ENCODE peak calls at places on chromosomes 11 and 22, in six cellular contexts. One of them, this sample, is unnamed.

GRCh38 chr22:32710896-32711295 is 90.6 kb upstream of the TIMP3 start:
- DNase-seq in lung: no peak
- DNase-seq in MCF 10A: no peak
- DNase-seq in cardiac muscle cell: no peak
- DNase-seq in GM13977: no peak
- DNase-seq in heart left ventricle: no peak
- DNase-seq in this sample: no peak

GRCh38 chr22:17878970-17879369 is 104.7 kb upstream of the BID start:
- DNase-seq in heart left ventricle: no peak
- DNase-seq in lung: no peak
- DNase-seq in cardiac muscle cell: no peak
- DNase-seq in GM13977: no peak
- DNase-seq in MCF 10A: no peak
- DNase-seq in this sample: no peak

GRCh38 chr11:96389604-96390402 is at the start of the genes CCDC82 and JRKL:
- DNase-seq in heart left ventricle: peak
- DNase-seq in cardiac muscle cell: peak
- DNase-seq in MCF 10A: peak
- DNase-seq in GM13977: peak
- DNase-seq in lung: peak
- DNase-seq in this sample: peak

GRCh38 chr22:39173787-39174497 is 21.5 kb upstream of the CBX7 start:
- DNase-seq in heart left ventricle: no peak
- DNase-seq in GM13977: no peak
- DNase-seq in lung: no peak
- DNase-seq in MCF 10A: no peak
- DNase-seq in cardiac muscle cell: peak
- DNase-seq in this sample: no peak

GRCh38 chr11:19380375-19380774 is 139.6 kb upstream of the E2F8 start:
- DNase-seq in GM13977: no peak
- DNase-seq in lung: no peak
- DNase-seq in MCF 10A: peak
- DNase-seq in heart left ventricle: no peak
- DNase-seq in cardiac muscle cell: peak
- DNase-seq in this sample: peak

GRCh38 chr11:60932605-60933346 is 8.5 kb downstream of the TMEM132A start:
- DNase-seq in MCF 10A: no peak
- DNase-seq in GM13977: no peak
- DNase-seq in lung: no peak
- DNase-seq in heart left ventricle: no peak
- DNase-seq in cardiac muscle cell: no peak
- DNase-seq in this sample: no peak

GRCh38 chr22:37807410-37808293 is at the start of gene GCAT:
- DNase-seq in heart left ventricle: peak
- DNase-seq in lung: peak
- DNase-seq in GM13977: peak
- DNase-seq in cardiac muscle cell: peak
- DNase-seq in MCF 10A: peak
- DNase-seq in this sample: peak

GRCh38 chr11:125128450-125128849 is 17.0 kb upstream of the TMEM218 start:
- DNase-seq in lung: no peak
- DNase-seq in cardiac muscle cell: peak
- DNase-seq in MCF 10A: peak
- DNase-seq in heart left ventricle: no peak
- DNase-seq in GM13977: no peak
- DNase-seq in this sample: peak

GRCh38 chr22:50613291-50613981 is 12.8 kb downstream of the MAPK8IP2 start:
- DNase-seq in MCF 10A: no peak
- DNase-seq in GM13977: no peak
- DNase-seq in lung: peak
- DNase-seq in cardiac muscle cell: peak
- DNase-seq in heart left ventricle: peak
- DNase-seq in this sample: no peak

GRCh38 chr11:116563028-116563712 is 209.6 kb downstream of the BUD13 start:
- DNase-seq in heart left ventricle: no peak
- DNase-seq in MCF 10A: peak
- DNase-seq in cardiac muscle cell: no peak
- DNase-seq in lung: peak
- DNase-seq in GM13977: no peak
- DNase-seq in this sample: no peak

GRCh38 chr22:27597703-27598444 is 203.7 kb downstream of the MN1 start:
- DNase-seq in cardiac muscle cell: peak
- DNase-seq in heart left ventricle: no peak
- DNase-seq in MCF 10A: peak
- DNase-seq in GM13977: no peak
- DNase-seq in lung: no peak
- DNase-seq in this sample: peak
- TF ChIP-seq CTCF in cardiac muscle cell: no peak
- TF ChIP-seq CTCF in heart left ventricle: no peak
- TF ChIP-seq CTCF in MCF 10A: no peak
- TF ChIP-seq CTCF in GM13977: no peak
- TF ChIP-seq CTCF in lung: no peak
- TF ChIP-seq CTCF in this sample: no peak

GRCh38 chr22:41957941-41958556 is 6.1 kb downstream of the SMIM45 start:
- DNase-seq in heart left ventricle: no peak
- DNase-seq in MCF 10A: no peak
- DNase-seq in cardiac muscle cell: no peak
- DNase-seq in GM13977: no peak
- DNase-seq in lung: no peak
- DNase-seq in this sample: no peak
- TF ChIP-seq CTCF in heart left ventricle: peak
- TF ChIP-seq CTCF in MCF 10A: no peak
- TF ChIP-seq CTCF in cardiac muscle cell: no peak
- TF ChIP-seq CTCF in GM13977: no peak
- TF ChIP-seq CTCF in lung: no peak
- TF ChIP-seq CTCF in this sample: no peak

GRCh38 chr11:71343828-71344400 is 91.5 kb upstream of the SHANK2 start:
- DNase-seq in MCF 10A: no peak
- DNase-seq in lung: no peak
- DNase-seq in heart left ventricle: no peak
- DNase-seq in GM13977: no peak
- DNase-seq in cardiac muscle cell: no peak
- DNase-seq in this sample: no peak

GRCh38 chr11:71342116-71342515 is 89.7 kb upstream of the SHANK2 start:
- DNase-seq in lung: no peak
- DNase-seq in MCF 10A: peak
- DNase-seq in cardiac muscle cell: peak
- DNase-seq in GM13977: no peak
- DNase-seq in heart left ventricle: no peak
- DNase-seq in this sample: peak

GRCh38 chr11:71341173-71341572 is 88.8 kb upstream of the SHANK2 start:
- DNase-seq in lung: no peak
- DNase-seq in cardiac muscle cell: no peak
- DNase-seq in heart left ventricle: no peak
- DNase-seq in GM13977: no peak
- DNase-seq in MCF 10A: no peak
- DNase-seq in this sample: no peak

GRCh38 chr11:71341596-71341995 is 89.2 kb upstream of the SHANK2 start:
- DNase-seq in MCF 10A: no peak
- DNase-seq in GM13977: no peak
- DNase-seq in lung: no peak
- DNase-seq in heart left ventricle: no peak
- DNase-seq in cardiac muscle cell: no peak
- DNase-seq in this sample: no peak

GRCh38 chr11:71342951-71343827 is 90.8 kb upstream of the SHANK2 start:
- DNase-seq in GM13977: peak
- DNase-seq in heart left ventricle: no peak
- DNase-seq in cardiac muscle cell: peak
- DNase-seq in lung: peak
- DNase-seq in MCF 10A: peak
- DNase-seq in this sample: peak
- TF ChIP-seq CTCF in GM13977: peak
- TF ChIP-seq CTCF in heart left ventricle: peak
- TF ChIP-seq CTCF in cardiac muscle cell: peak
- TF ChIP-seq CTCF in lung: peak
- TF ChIP-seq CTCF in MCF 10A: peak
- TF ChIP-seq CTCF in this sample: peak

GRCh38 chr11:71256080-71256479 is 3.7 kb upstream of the SHANK2 start:
- DNase-seq in GM13977: no peak
- DNase-seq in MCF 10A: no peak
- DNase-seq in heart left ventricle: no peak
- DNase-seq in lung: no peak
- DNase-seq in cardiac muscle cell: no peak
- DNase-seq in this sample: no peak
- TF ChIP-seq CTCF in GM13977: no peak
- TF ChIP-seq CTCF in MCF 10A: no peak
- TF ChIP-seq CTCF in heart left ventricle: no peak
- TF ChIP-seq CTCF in lung: no peak
- TF ChIP-seq CTCF in cardiac muscle cell: no peak
- TF ChIP-seq CTCF in this sample: no peak

GRCh38 chr22:24177045-24177444 is 4.2 kb upstream of the SUSD2 start:
- DNase-seq in lung: no peak
- DNase-seq in GM13977: no peak
- DNase-seq in cardiac muscle cell: no peak
- DNase-seq in heart left ventricle: no peak
- DNase-seq in MCF 10A: no peak
- DNase-seq in this sample: no peak

GRCh38 chr22:24178021-24178431 is 3.3 kb upstream of the SUSD2 start:
- DNase-seq in GM13977: no peak
- DNase-seq in cardiac muscle cell: no peak
- DNase-seq in heart left ventricle: no peak
- DNase-seq in lung: no peak
- DNase-seq in MCF 10A: no peak
- DNase-seq in this sample: no peak

GRCh38 chr22:24179478-24180210 is 1.6 kb upstream of the SUSD2 start:
- DNase-seq in heart left ventricle: no peak
- DNase-seq in cardiac muscle cell: no peak
- DNase-seq in MCF 10A: no peak
- DNase-seq in lung: no peak
- DNase-seq in GM13977: no peak
- DNase-seq in this sample: no peak

GRCh38 chr22:24177456-24177855 is 3.8 kb upstream of the SUSD2 start:
- DNase-seq in GM13977: no peak
- DNase-seq in MCF 10A: no peak
- DNase-seq in lung: no peak
- DNase-seq in cardiac muscle cell: no peak
- DNase-seq in heart left ventricle: no peak
- DNase-seq in this sample: no peak

DNA sequence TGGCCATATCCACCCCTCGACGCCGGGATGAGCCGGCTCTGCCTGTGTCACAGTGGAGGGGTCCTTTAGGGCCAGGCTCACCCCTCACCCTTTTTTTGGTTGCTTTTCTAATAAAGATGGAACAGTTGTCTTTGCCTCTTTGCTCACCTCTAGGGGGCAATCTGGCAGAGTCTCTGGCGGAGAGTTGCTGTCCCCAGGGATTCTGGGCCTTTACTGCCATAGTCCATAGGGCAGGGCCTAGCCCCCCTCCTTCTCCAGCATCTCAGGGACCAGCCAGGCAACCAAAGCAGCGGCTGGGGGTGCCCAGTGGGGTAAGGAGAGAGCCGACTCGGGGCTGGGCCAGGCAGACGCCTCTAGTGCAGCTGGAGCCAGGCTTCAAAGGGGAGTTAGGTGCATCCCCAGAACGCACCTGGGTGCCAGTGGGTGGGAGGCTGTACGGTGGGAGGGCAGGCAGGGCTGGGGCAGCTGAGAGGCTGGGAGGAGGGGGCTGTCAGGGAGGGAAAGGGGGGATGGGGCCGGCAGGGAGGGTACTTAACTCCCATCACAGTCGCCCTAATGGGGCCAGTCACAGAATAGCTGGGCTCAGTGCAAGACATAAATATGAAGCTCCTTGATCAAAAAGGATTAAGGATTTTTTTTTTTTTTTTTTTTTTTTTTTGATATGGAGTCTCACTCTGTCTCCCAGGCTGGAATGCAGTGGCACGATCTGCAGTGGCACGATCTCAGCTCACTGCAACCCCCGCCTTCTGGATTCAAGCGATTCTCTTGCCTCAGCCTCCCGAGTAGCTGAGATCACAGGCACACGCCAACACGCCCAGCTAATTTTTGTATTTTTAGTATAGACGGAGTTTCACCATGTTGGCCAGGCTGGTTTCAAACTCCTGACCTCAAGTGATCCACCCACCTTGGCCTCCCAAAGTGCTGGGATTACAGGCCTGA is 2.5 kb upstream of the SUSD2 start:
- DNase-seq in MCF 10A: no peak
- DNase-seq in lung: no peak
- DNase-seq in GM13977: no peak
- DNase-seq in cardiac muscle cell: no peak
- DNase-seq in heart left ventricle: no peak
- DNase-seq in this sample: peak
- TF ChIP-seq CTCF in MCF 10A: no peak
- TF ChIP-seq CTCF in lung: no peak
- TF ChIP-seq CTCF in GM13977: peak
- TF ChIP-seq CTCF in cardiac muscle cell: peak
- TF ChIP-seq CTCF in heart left ventricle: peak
- TF ChIP-seq CTCF in this sample: peak

GRCh38 chr22:42313804-42314581 is 43.5 kb upstream of the TCF20 start:
- DNase-seq in cardiac muscle cell: peak
- DNase-seq in heart left ventricle: no peak
- DNase-seq in lung: no peak
- DNase-seq in MCF 10A: peak
- DNase-seq in GM13977: peak
- DNase-seq in this sample: peak
- TF ChIP-seq CTCF in cardiac muscle cell: peak
- TF ChIP-seq CTCF in heart left ventricle: peak
- TF ChIP-seq CTCF in lung: peak
- TF ChIP-seq CTCF in MCF 10A: peak
- TF ChIP-seq CTCF in GM13977: peak
- TF ChIP-seq CTCF in this sample: peak